ENCODE peak calls at places on chromosomes 13 and 19, in ten cellular contexts. F is MM.1S; S is body of pancreas; O is right cardiac atrium; G is SJSA1; E is AG04450; H is iPS DF 6.9; T is tibial artery; R is CD8-positive, alpha-beta memory T cell; J is ovary. X is an unnamed sample.

GRCh38 chr13:46012404-46012803 is 40.1 kb downstream of the ZC3H13 start:
- DNase-seq in F (no peak), S (no peak), O (no peak), G (no peak), E (no peak), H (no peak), T (no peak), R (no peak), J (no peak), X (no peak)

GRCh38 chr13:106867249-106867648 is 299.3 kb upstream of the ARGLU1 start:
- DNase-seq in F (no peak), S (no peak), O (no peak), G (no peak), E (no peak), H (no peak), T (no peak), R (no peak), J (no peak), X (no peak)

GRCh38 chr19:14391156-14391821 is 10.0 kb downstream of the ADGRE5 start:
- DNase-seq in F (no peak), S (no peak), O (no peak), G (no peak), E (no peak), H (no peak), T (no peak), R (no peak), J (no peak), X (no peak)

GRCh38 chr19:42450314-42450934 is 7.7 kb upstream of the CXCL17 start:
- DNase-seq in F (peak; percentile 81), S (peak; percentile 91), O (peak; percentile 78), G (peak; percentile 65), E (peak; percentile 58), H (peak; percentile 97), T (peak; percentile 70), R (peak; percentile 88), J (peak; percentile 76), X (peak; percentile 67)

GRCh38 chr13:76874466-76874865 is 11.7 kb downstream of the KCTD12 start:
- DNase-seq in F (no peak), S (no peak), O (no peak), G (no peak), E (no peak), H (no peak), T (no peak), R (no peak), J (no peak), X (no peak)

GRCh38 chr13:40910324-40911050 is 108.6 kb downstream of the ELF1 start:
- DNase-seq in F (no peak), S (no peak), O (no peak), G (no peak), E (no peak), H (no peak), T (no peak), R (no peak), J (no peak), X (no peak)

GRCh38 chr13:92838786-92839185 is 387.8 kb upstream of the GPC6 start:
- DNase-seq in F (peak; percentile 69), S (no peak), O (no peak), G (no peak), E (peak; percentile 51), H (no peak), T (no peak), R (no peak), J (no peak), X (no peak)

GRCh38 chr13:95260031-95260525 is 41.2 kb downstream of the ABCC4 start:
- DNase-seq in F (no peak), S (no peak), O (no peak), G (no peak), E (no peak), H (no peak), T (no peak), R (no peak), J (no peak), X (no peak)

GRCh38 chr19:11381535-11382369 is 2.4 kb downstream of the EPOR start:
- DNase-seq in F (peak; percentile 92), S (peak; percentile 49), O (peak; percentile 92), G (peak; percentile 94), E (no peak), H (no peak), T (peak; percentile 83), R (peak; percentile 82), J (peak; percentile 66), X (peak; percentile 75)

GRCh38 chr19:44570984-44571684 is 41.7 kb upstream of the CEACAM20 start:
- DNase-seq in F (peak; percentile 69), S (peak; percentile 74), O (no peak), G (peak; percentile 74), E (peak; percentile 67), H (peak; percentile 64), T (no peak), R (no peak), J (peak; percentile 40), X (no peak)

GRCh38 chr13:47121092-47121763 is 224.4 kb upstream of the HTR2A start:
- DNase-seq in F (no peak), S (no peak), O (no peak), G (no peak), E (no peak), H (no peak), T (no peak), R (no peak), J (no peak), X (no peak)
- H3K9me3 ChIP-seq in F (no peaks in the 10 kb centered on the region), S (no peaks in the 10 kb centered on the region), O (no peaks in the 10 kb centered on the region), G (no peaks in the 10 kb centered on the region), E (peaks cover 3% of the 10 kb centered on the region), H (no peaks in the 10 kb centered on the region), T (no peaks in the 10 kb centered on the region), R (no peaks in the 10 kb centered on the region), J (no peaks in the 10 kb centered on the region), X (no peaks in the 10 kb centered on the region)

GRCh38 chr19:56699552-56699951 is 28.0 kb upstream of the ZNF835 start:
- DNase-seq in F (no peak), S (no peak), O (no peak), G (no peak), E (no peak), H (no peak), T (no peak), R (no peak), J (no peak), X (no peak)
- H3K9me3 ChIP-seq in F (no peaks in the 10 kb centered on the region), S (no peaks in the 10 kb centered on the region), O (no peaks in the 10 kb centered on the region), G (peaks cover 14% of the 10 kb centered on the region), E (peaks cover 17% of the 10 kb centered on the region), H (peaks cover 3% of the 10 kb centered on the region), T (peaks cover 4% of the 10 kb centered on the region), R (peaks cover 3% of the 10 kb centered on the region), J (no peaks in the 10 kb centered on the region), X (peaks cover 6% of the 10 kb centered on the region)

GRCh38 chr19:8850488-8850887 is 18.3 kb downstream of the MBD3L1 start:
- DNase-seq in F (no peak), S (no peak), O (no peak), G (no peak), E (no peak), H (no peak), T (no peak), R (no peak), J (no peak), X (no peak)

GRCh38 chr19:8849232-8849631 is 17.1 kb downstream of the MBD3L1 start:
- DNase-seq in F (no peak), S (no peak), O (no peak), G (no peak), E (no peak), H (no peak), T (no peak), R (no peak), J (no peak), X (no peak)

GRCh38 chr19:8846819-8847218 is 14.6 kb downstream of the MBD3L1 start:
- DNase-seq in F (no peak), S (no peak), O (no peak), G (no peak), E (no peak), H (no peak), T (no peak), R (no peak), J (no peak), X (no peak)
- H3K9me3 ChIP-seq in F (no peaks in the 10 kb centered on the region), S (no peaks in the 10 kb centered on the region), O (peaks cover 10% of the 10 kb centered on the region), G (no peaks in the 10 kb centered on the region), E (peaks cover 24% of the 10 kb centered on the region), H (peaks cover 14% of the 10 kb centered on the region), T (peaks cover 32% of the 10 kb centered on the region), R (no peaks in the 10 kb centered on the region), J (no peaks in the 10 kb centered on the region), X (no peaks in the 10 kb centered on the region)

DNA sequence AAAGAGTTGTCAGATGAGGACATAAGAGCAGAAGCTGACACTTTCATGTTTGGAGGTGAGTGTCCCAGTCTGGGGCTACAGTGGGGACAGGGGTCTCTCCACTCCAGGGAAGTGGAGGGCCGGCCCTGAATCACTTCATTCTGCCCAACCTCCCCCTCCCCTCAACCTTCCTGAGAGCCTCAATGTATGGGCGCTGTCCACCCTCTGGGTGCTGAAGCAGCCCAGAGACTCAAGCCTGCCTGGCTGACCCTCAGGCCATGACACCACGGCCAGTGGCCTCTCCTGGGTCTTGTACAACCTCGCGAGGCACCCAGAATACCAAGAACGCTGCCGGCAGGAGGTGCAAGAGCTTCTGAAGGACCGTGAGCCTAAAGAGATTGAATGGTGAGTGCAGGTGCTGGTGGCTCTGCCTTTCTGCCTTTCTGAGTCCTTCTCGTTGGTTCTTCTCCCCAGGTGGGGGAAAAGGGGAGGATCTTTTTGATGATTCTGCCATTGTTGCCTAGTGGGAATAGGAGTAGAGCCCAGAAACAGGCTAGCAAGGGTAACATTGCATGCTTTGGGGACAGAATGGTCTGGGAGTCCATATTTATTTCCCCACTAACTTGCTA is 8.8 kb downstream of the CYP4F8 start:
- DNase-seq in F (peak; percentile 9), S (no peak), O (no peak), G (no peak), E (no peak), H (no peak), T (no peak), R (no peak), J (no peak), X (no peak)
- H3K9me3 ChIP-seq in F (no peaks in the 10 kb centered on the region), S (no peaks in the 10 kb centered on the region), O (no peaks in the 10 kb centered on the region), G (no peaks in the 10 kb centered on the region), E (peaks cover 13% of the 10 kb centered on the region), H (peaks cover 14% of the 10 kb centered on the region), T (no peaks in the 10 kb centered on the region), R (no peaks in the 10 kb centered on the region), J (no peaks in the 10 kb centered on the region), X (no peaks in the 10 kb centered on the region)

X was measured in T-helper 17 cell.